ENCODE peak calls at places on chromosomes 5 and 9, in ten cellular contexts. One of them, this sample, is unnamed.

GRCh38 chr5:135965504-135965903 is 10.7 kb upstream of the LECT2 start:
- DNase-seq in CD8-positive, alpha-beta T cell: no peak
- DNase-seq in HepG2: no peak
- DNase-seq in fibroblast of mammary gland: no peak
- DNase-seq in BJ: no peak
- DNase-seq in kidney: no peak
- DNase-seq in right atrium auricular region: no peak
- DNase-seq in left ventricle myocardium inferior: no peak
- DNase-seq in AG10803: no peak
- DNase-seq in A673: no peak
- DNase-seq in this sample: no peak

GRCh38 chr5:60687927-60688720 is 11.8 kb downstream of the DEPDC1B start:
- DNase-seq in CD8-positive, alpha-beta T cell: no peak
- DNase-seq in HepG2: peak; percentile 85
- DNase-seq in fibroblast of mammary gland: peak; percentile 76
- DNase-seq in BJ: no peak
- DNase-seq in kidney: no peak
- DNase-seq in right atrium auricular region: no peak
- DNase-seq in left ventricle myocardium inferior: no peak
- DNase-seq in AG10803: peak; percentile 40
- DNase-seq in A673: peak; percentile 32
- DNase-seq in this sample: peak; percentile 10

GRCh38 chr9:132957805-132958204 is 13.4 kb upstream of the TSC1 start:
- DNase-seq in CD8-positive, alpha-beta T cell: no peak
- DNase-seq in HepG2: no peak
- DNase-seq in fibroblast of mammary gland: no peak
- DNase-seq in BJ: no peak
- DNase-seq in kidney: no peak
- DNase-seq in right atrium auricular region: no peak
- DNase-seq in left ventricle myocardium inferior: no peak
- DNase-seq in AG10803: no peak
- DNase-seq in A673: no peak
- DNase-seq in this sample: no peak

GRCh38 chr9:92607773-92608172 is 62.2 kb downstream of the IPPK start:
- DNase-seq in CD8-positive, alpha-beta T cell: no peak
- DNase-seq in HepG2: no peak
- DNase-seq in fibroblast of mammary gland: peak; percentile 91
- DNase-seq in BJ: peak; percentile 57
- DNase-seq in kidney: no peak
- DNase-seq in right atrium auricular region: no peak
- DNase-seq in left ventricle myocardium inferior: no peak
- DNase-seq in AG10803: peak; percentile 89
- DNase-seq in A673: no peak
- DNase-seq in this sample: peak; percentile 84

GRCh38 chr5:52897238-52897614 is 91.9 kb upstream of the ITGA2 start:
- DNase-seq in CD8-positive, alpha-beta T cell: no peak
- DNase-seq in HepG2: no peak
- DNase-seq in fibroblast of mammary gland: no peak
- DNase-seq in BJ: no peak
- DNase-seq in kidney: no peak
- DNase-seq in right atrium auricular region: no peak
- DNase-seq in left ventricle myocardium inferior: no peak
- DNase-seq in AG10803: no peak
- DNase-seq in A673: no peak
- DNase-seq in this sample: no peak

GRCh38 chr5:5933651-5934050 is 444.7 kb downstream of the MED10 start:
- DNase-seq in CD8-positive, alpha-beta T cell: no peak
- DNase-seq in HepG2: no peak
- DNase-seq in fibroblast of mammary gland: no peak
- DNase-seq in BJ: no peak
- DNase-seq in kidney: no peak
- DNase-seq in right atrium auricular region: no peak
- DNase-seq in left ventricle myocardium inferior: no peak
- DNase-seq in AG10803: no peak
- DNase-seq in A673: no peak
- DNase-seq in this sample: no peak

GRCh38 chr9:86867658-86868313 is 79.5 kb downstream of the GAS1 start:
- DNase-seq in CD8-positive, alpha-beta T cell: no peak
- DNase-seq in HepG2: no peak
- DNase-seq in fibroblast of mammary gland: no peak
- DNase-seq in BJ: no peak
- DNase-seq in kidney: no peak
- DNase-seq in right atrium auricular region: no peak
- DNase-seq in left ventricle myocardium inferior: no peak
- DNase-seq in AG10803: no peak
- DNase-seq in A673: peak; percentile 63
- DNase-seq in this sample: no peak

GRCh38 chr9:121278535-121279169 is 10.7 kb downstream of the GSN start:
- DNase-seq in CD8-positive, alpha-beta T cell: peak; percentile 14
- DNase-seq in HepG2: no peak
- DNase-seq in fibroblast of mammary gland: peak; percentile 99
- DNase-seq in BJ: peak; percentile 100
- DNase-seq in kidney: peak; percentile 80
- DNase-seq in right atrium auricular region: peak; percentile 90
- DNase-seq in left ventricle myocardium inferior: no peak
- DNase-seq in AG10803: peak; percentile 100
- DNase-seq in A673: peak; percentile 86
- DNase-seq in this sample: peak; percentile 99

GRCh38 chr5:1140818-1141189 is 28.9 kb upstream of the SLC12A7 start:
- DNase-seq in CD8-positive, alpha-beta T cell: no peak
- DNase-seq in HepG2: no peak
- DNase-seq in fibroblast of mammary gland: no peak
- DNase-seq in BJ: no peak
- DNase-seq in kidney: peak; percentile 74
- DNase-seq in right atrium auricular region: no peak
- DNase-seq in left ventricle myocardium inferior: no peak
- DNase-seq in AG10803: no peak
- DNase-seq in A673: no peak
- DNase-seq in this sample: no peak

GRCh38 chr5:134227259-134227658 is 1.4 kb upstream of the PPP2CA start:
- DNase-seq in CD8-positive, alpha-beta T cell: no peak
- DNase-seq in HepG2: peak; percentile 25
- DNase-seq in fibroblast of mammary gland: peak; percentile 40
- DNase-seq in BJ: no peak
- DNase-seq in kidney: no peak
- DNase-seq in right atrium auricular region: no peak
- DNase-seq in left ventricle myocardium inferior: no peak
- DNase-seq in AG10803: peak; percentile 40
- DNase-seq in A673: peak; percentile 24
- DNase-seq in this sample: no peak

GRCh38 chr5:59124983-59125960 is 542.4 kb downstream of the RAB3C start:
- DNase-seq in CD8-positive, alpha-beta T cell: no peak
- DNase-seq in HepG2: no peak
- DNase-seq in fibroblast of mammary gland: no peak
- DNase-seq in BJ: no peak
- DNase-seq in kidney: no peak
- DNase-seq in right atrium auricular region: no peak
- DNase-seq in left ventricle myocardium inferior: no peak
- DNase-seq in AG10803: peak; percentile 35
- DNase-seq in A673: peak; percentile 88
- DNase-seq in this sample: no peak

GRCh38 chr5:59128646-59129290 is 545.9 kb downstream of the RAB3C start:
- DNase-seq in CD8-positive, alpha-beta T cell: no peak
- DNase-seq in HepG2: no peak
- DNase-seq in fibroblast of mammary gland: no peak
- DNase-seq in BJ: no peak
- DNase-seq in kidney: no peak
- DNase-seq in right atrium auricular region: no peak
- DNase-seq in left ventricle myocardium inferior: no peak
- DNase-seq in AG10803: peak; percentile 63
- DNase-seq in A673: no peak
- DNase-seq in this sample: no peak

GRCh38 chr5:59125961-59126360 is 543.1 kb downstream of the RAB3C start:
- DNase-seq in CD8-positive, alpha-beta T cell: no peak
- DNase-seq in HepG2: no peak
- DNase-seq in fibroblast of mammary gland: peak; percentile 15
- DNase-seq in BJ: no peak
- DNase-seq in kidney: no peak
- DNase-seq in right atrium auricular region: no peak
- DNase-seq in left ventricle myocardium inferior: no peak
- DNase-seq in AG10803: no peak
- DNase-seq in A673: peak; percentile 26
- DNase-seq in this sample: no peak

GRCh38 chr5:59123595-59124561 is 541.0 kb downstream of the RAB3C start:
- DNase-seq in CD8-positive, alpha-beta T cell: no peak
- DNase-seq in HepG2: no peak
- DNase-seq in fibroblast of mammary gland: no peak
- DNase-seq in BJ: no peak
- DNase-seq in kidney: no peak
- DNase-seq in right atrium auricular region: no peak
- DNase-seq in left ventricle myocardium inferior: no peak
- DNase-seq in AG10803: no peak
- DNase-seq in A673: no peak
- DNase-seq in this sample: no peak

GRCh38 chr5:59126665-59127354 is 543.9 kb downstream of the RAB3C start:
- DNase-seq in CD8-positive, alpha-beta T cell: no peak
- DNase-seq in HepG2: no peak
- DNase-seq in fibroblast of mammary gland: peak; percentile 62
- DNase-seq in BJ: no peak
- DNase-seq in kidney: no peak
- DNase-seq in right atrium auricular region: no peak
- DNase-seq in left ventricle myocardium inferior: no peak
- DNase-seq in AG10803: peak; percentile 61
- DNase-seq in A673: peak; percentile 64
- DNase-seq in this sample: no peak
- H3K4me3 ChIP-seq in CD8-positive, alpha-beta T cell: peak overlapping the region; percentile 49
- H3K4me3 ChIP-seq in HepG2: no peak overlapping the region
- H3K4me3 ChIP-seq in fibroblast of mammary gland: peak overlapping the region; percentile 8
- H3K4me3 ChIP-seq in BJ: peak overlapping the region; percentile 12
- H3K4me3 ChIP-seq in kidney: peak overlapping the region; percentile 28
- H3K4me3 ChIP-seq in right atrium auricular region: peak overlapping the region; percentile 36
- H3K4me3 ChIP-seq in left ventricle myocardium inferior: peak overlapping the region; percentile 57
- H3K4me3 ChIP-seq in AG10803: peak overlapping the region; percentile 33
- H3K4me3 ChIP-seq in A673: peak overlapping the region; percentile 22
- H3K4me3 ChIP-seq in this sample: peak overlapping the region; percentile 4

DNA sequence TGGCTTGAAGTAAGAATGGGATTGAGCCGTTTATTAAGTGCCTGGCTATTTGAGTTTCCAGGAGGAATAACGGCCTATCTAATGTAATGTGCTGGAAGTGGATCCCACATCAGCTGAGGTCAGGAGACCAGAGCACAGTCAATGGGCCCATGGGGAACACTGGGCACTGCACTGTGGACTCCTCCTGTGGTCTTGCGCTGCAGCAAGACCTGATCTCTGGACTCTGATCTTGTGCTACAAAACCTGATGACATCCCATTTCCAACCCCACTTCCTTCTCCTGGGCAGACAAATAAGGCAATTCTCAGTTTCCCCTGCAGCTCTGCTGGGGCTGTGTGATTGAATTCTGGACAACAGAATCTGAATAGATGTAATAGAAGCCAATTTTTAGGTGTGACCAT is 151.7 kb upstream of the ADCY2 start:
- DNase-seq in CD8-positive, alpha-beta T cell: no peak
- DNase-seq in HepG2: no peak
- DNase-seq in fibroblast of mammary gland: no peak
- DNase-seq in BJ: no peak
- DNase-seq in kidney: no peak
- DNase-seq in right atrium auricular region: no peak
- DNase-seq in left ventricle myocardium inferior: no peak
- DNase-seq in AG10803: no peak
- DNase-seq in A673: no peak
- DNase-seq in this sample: no peak
- H3K4me3 ChIP-seq in CD8-positive, alpha-beta T cell: no peak overlapping the region
- H3K4me3 ChIP-seq in HepG2: no peak overlapping the region
- H3K4me3 ChIP-seq in fibroblast of mammary gland: no peak overlapping the region
- H3K4me3 ChIP-seq in BJ: no peak overlapping the region
- H3K4me3 ChIP-seq in kidney: no peak overlapping the region
- H3K4me3 ChIP-seq in right atrium auricular region: no peak overlapping the region
- H3K4me3 ChIP-seq in left ventricle myocardium inferior: no peak overlapping the region
- H3K4me3 ChIP-seq in AG10803: no peak overlapping the region
- H3K4me3 ChIP-seq in A673: no peak overlapping the region
- H3K4me3 ChIP-seq in this sample: no peak overlapping the region

GRCh38 chr5:2756211-2756746 is 4.8 kb upstream of the IRX2 start:
- DNase-seq in CD8-positive, alpha-beta T cell: no peak
- DNase-seq in HepG2: no peak
- DNase-seq in fibroblast of mammary gland: peak; percentile 87
- DNase-seq in BJ: peak; percentile 24
- DNase-seq in kidney: peak; percentile 84
- DNase-seq in right atrium auricular region: peak; percentile 56
- DNase-seq in left ventricle myocardium inferior: no peak
- DNase-seq in AG10803: peak; percentile 86
- DNase-seq in A673: no peak
- DNase-seq in this sample: no peak

GRCh38 chr5:2757563-2758311 is 6.3 kb upstream of the IRX2 start:
- DNase-seq in CD8-positive, alpha-beta T cell: no peak
- DNase-seq in HepG2: no peak
- DNase-seq in fibroblast of mammary gland: peak; percentile 94
- DNase-seq in BJ: peak; percentile 96
- DNase-seq in kidney: peak; percentile 32
- DNase-seq in right atrium auricular region: peak; percentile 52
- DNase-seq in left ventricle myocardium inferior: no peak
- DNase-seq in AG10803: peak; percentile 80
- DNase-seq in A673: no peak
- DNase-seq in this sample: peak; percentile 60

GRCh38 chr5:2755811-2756210 is 4.3 kb upstream of the IRX2 start:
- DNase-seq in CD8-positive, alpha-beta T cell: no peak
- DNase-seq in HepG2: no peak
- DNase-seq in fibroblast of mammary gland: no peak
- DNase-seq in BJ: no peak
- DNase-seq in kidney: peak; percentile 59
- DNase-seq in right atrium auricular region: peak; percentile 36
- DNase-seq in left ventricle myocardium inferior: no peak
- DNase-seq in AG10803: peak; percentile 30
- DNase-seq in A673: no peak
- DNase-seq in this sample: no peak

GRCh38 chr5:2755371-2755715 is 3.9 kb upstream of the IRX2 start:
- DNase-seq in CD8-positive, alpha-beta T cell: no peak
- DNase-seq in HepG2: no peak
- DNase-seq in fibroblast of mammary gland: no peak
- DNase-seq in BJ: no peak
- DNase-seq in kidney: no peak
- DNase-seq in right atrium auricular region: peak; percentile 50
- DNase-seq in left ventricle myocardium inferior: no peak
- DNase-seq in AG10803: no peak
- DNase-seq in A673: no peak
- DNase-seq in this sample: no peak

DNA sequence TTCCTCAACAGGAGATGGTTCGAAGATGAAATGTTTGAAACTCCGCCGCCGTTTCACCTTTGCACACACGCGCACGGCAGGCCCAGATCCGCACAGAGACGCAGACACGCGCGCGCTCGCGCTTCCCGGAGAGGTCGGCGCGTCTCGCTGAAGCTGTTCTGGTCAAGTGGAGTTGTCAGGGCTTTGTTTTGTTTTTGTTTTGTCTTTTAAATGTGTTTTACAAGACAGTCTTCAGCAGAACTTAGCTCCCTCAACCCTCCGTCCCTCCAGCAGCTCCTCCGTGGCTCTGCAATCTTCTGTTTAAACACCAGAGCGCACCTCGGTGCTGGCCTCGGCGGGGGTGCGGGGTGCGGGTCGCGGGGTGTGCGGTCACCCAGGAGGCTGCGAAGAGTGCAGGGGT is 5.3 kb upstream of the IRX2 start:
- DNase-seq in CD8-positive, alpha-beta T cell: no peak
- DNase-seq in HepG2: no peak
- DNase-seq in fibroblast of mammary gland: no peak
- DNase-seq in BJ: no peak
- DNase-seq in kidney: peak; percentile 63
- DNase-seq in right atrium auricular region: peak; percentile 46
- DNase-seq in left ventricle myocardium inferior: no peak
- DNase-seq in AG10803: peak; percentile 36
- DNase-seq in A673: no peak
- DNase-seq in this sample: no peak
- H3K4me3 ChIP-seq in CD8-positive, alpha-beta T cell: no peak overlapping the region
- H3K4me3 ChIP-seq in HepG2: no peak overlapping the region
- H3K4me3 ChIP-seq in fibroblast of mammary gland: peak overlapping the region; percentile 54
- H3K4me3 ChIP-seq in BJ: peak overlapping the region; percentile 52
- H3K4me3 ChIP-seq in kidney: peak overlapping the region; percentile 45
- H3K4me3 ChIP-seq in right atrium auricular region: peak overlapping the region; percentile 11
- H3K4me3 ChIP-seq in left ventricle myocardium inferior: peak overlapping the region; percentile 56
- H3K4me3 ChIP-seq in AG10803: peak overlapping the region; percentile 73
- H3K4me3 ChIP-seq in A673: no peak overlapping the region
- H3K4me3 ChIP-seq in this sample: peak overlapping the region; percentile 36

GRCh38 chr9:126619336-126619919 is 5.7 kb downstream of the LMX1B start:
- DNase-seq in CD8-positive, alpha-beta T cell: no peak
- DNase-seq in HepG2: no peak
- DNase-seq in fibroblast of mammary gland: no peak
- DNase-seq in BJ: no peak
- DNase-seq in kidney: peak; percentile 55
- DNase-seq in right atrium auricular region: no peak
- DNase-seq in left ventricle myocardium inferior: no peak
- DNase-seq in AG10803: no peak
- DNase-seq in A673: no peak
- DNase-seq in this sample: no peak
- H3K4me3 ChIP-seq in CD8-positive, alpha-beta T cell: no peak overlapping the region
- H3K4me3 ChIP-seq in HepG2: no peak overlapping the region
- H3K4me3 ChIP-seq in fibroblast of mammary gland: no peak overlapping the region
- H3K4me3 ChIP-seq in BJ: no peak overlapping the region
- H3K4me3 ChIP-seq in kidney: no peak overlapping the region
- H3K4me3 ChIP-seq in right atrium auricular region: no peak overlapping the region
- H3K4me3 ChIP-seq in left ventricle myocardium inferior: no peak overlapping the region
- H3K4me3 ChIP-seq in AG10803: no peak overlapping the region
- H3K4me3 ChIP-seq in A673: no peak overlapping the region
- H3K4me3 ChIP-seq in this sample: no peak overlapping the region

This sample was measured in skeletal muscle cell.